ENCODE peak calls at places on chromosome 10, in seven cellular contexts. A is SK-N-SH, Y is HCT116, J is K562, X is GM12878, T is HepG2, M is H1. B is an unnamed sample.

GRCh38 chr10:88081457-88082054 is 218.1 kb downstream of the PTEN start:
- DNase-seq in A (no peak), Y (no peak), J (no peak), X (no peak), T (no peak), M (no peak), B (no peak)

GRCh38 chr10:21649441-21649872 is 115.4 kb downstream of the MLLT10 start:
- DNase-seq in A (no peak), Y (no peak), J (no peak), X (no peak), T (no peak), M (no peak), B (no peak)

GRCh38 chr10:103504181-103504783 is 10.8 kb downstream of the NEURL1 start:
- DNase-seq in A (peak), Y (peak), J (peak), X (peak), T (peak), M (no peak), B (no peak)

GRCh38 chr10:43230101-43230908 is 36.6 kb downstream of the RASGEF1A start:
- DNase-seq in A (no peak), Y (no peak), J (no peak), X (no peak), T (no peak), M (peak), B (no peak)

GRCh38 chr10:26697163-26697921 is at the start of gene PDSS1:
- DNase-seq in A (peak), Y (peak), J (peak), X (peak), T (peak), M (peak), B (peak)

GRCh38 chr10:76432274-76433012 is 1001.0 kb downstream of the LRMDA start:
- DNase-seq in A (peak), Y (no peak), J (no peak), X (no peak), T (no peak), M (no peak), B (peak)

GRCh38 chr10:100913470-100913865 is 705 bp downstream of the SLF2 start:
- DNase-seq in A (no peak), Y (no peak), J (no peak), X (no peak), T (no peak), M (no peak), B (no peak)

GRCh38 chr10:133117688-133118071 is 30.0 kb downstream of the ADGRA1 start:
- DNase-seq in A (no peak), Y (no peak), J (no peak), X (no peak), T (no peak), M (no peak), B (no peak)

GRCh38 chr10:99548041-99548530 is 15.3 kb downstream of the NKX2-3 start:
- DNase-seq in A (peak), Y (peak), J (no peak), X (no peak), T (peak), M (no peak), B (no peak)

DNA sequence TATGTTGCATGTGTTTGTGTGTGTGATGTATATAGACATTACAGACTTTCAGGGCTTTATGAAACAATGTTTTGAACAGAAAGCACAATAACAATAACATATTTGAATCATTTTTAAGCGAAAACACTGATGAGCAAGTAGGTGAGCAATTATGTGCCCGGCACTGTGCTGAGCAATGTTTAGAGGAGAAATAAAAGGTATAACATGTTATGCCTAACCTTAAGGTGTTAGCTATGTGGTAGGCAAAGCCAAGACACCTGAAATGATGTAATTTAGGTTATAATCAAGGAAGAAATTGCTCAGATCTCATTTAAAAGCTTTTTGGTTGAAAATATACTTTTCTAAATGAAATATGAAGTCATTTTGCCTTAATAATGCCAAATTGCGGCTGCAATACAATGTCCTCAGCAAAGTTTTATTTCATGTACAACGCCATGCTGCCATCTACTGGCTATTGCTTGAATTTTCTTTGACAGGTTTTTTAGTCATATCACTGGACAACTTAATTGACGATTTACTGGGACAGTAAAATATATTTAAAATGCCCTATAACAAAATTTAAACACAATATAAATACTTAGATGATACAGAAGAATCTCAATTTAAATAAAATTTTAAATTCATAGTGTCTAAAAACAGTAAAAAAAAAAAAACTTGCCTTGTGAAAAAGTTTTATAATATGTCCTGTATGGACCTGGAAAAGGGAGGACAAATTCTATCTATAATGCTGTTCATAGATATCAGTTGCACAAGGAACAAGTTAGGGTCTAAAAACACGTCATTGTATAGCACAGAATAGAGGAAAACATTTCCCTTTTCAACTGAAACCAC is 131.1 kb upstream of the CDK1 start:
- DNase-seq in A (peak), Y (peak), J (peak), X (peak), T (peak), M (no peak), B (peak)
- TF ChIP-seq JUND in A (no peak), Y (no peak), J (no peak), X (no peak), T (no peak), M (no peak), B (no peak)

DNA sequence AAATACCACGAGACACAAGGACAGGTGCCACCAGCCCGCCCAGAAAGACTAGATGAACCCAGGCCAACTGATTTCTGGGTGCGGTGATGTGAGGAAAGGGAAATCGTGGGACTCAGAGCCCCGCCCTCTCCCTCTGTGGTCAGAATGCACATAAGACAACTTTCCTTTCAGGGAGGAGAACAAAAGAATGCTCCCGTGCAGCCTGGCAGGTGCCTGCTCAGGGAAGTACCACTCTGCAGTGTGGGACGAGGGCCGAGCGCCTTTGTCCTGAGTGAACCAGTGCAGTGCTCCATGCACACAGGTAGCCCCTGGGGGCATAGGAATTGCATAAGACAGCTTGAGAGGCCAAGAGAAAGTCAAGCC is 119.5 kb downstream of the ABLIM1 start:
- DNase-seq in A (no peak), Y (no peak), J (no peak), X (no peak), T (no peak), M (peak), B (no peak)
- TF ChIP-seq JUND in A (no peak), Y (no peak), J (no peak), X (no peak), T (no peak), M (no peak), B (no peak)

DNA sequence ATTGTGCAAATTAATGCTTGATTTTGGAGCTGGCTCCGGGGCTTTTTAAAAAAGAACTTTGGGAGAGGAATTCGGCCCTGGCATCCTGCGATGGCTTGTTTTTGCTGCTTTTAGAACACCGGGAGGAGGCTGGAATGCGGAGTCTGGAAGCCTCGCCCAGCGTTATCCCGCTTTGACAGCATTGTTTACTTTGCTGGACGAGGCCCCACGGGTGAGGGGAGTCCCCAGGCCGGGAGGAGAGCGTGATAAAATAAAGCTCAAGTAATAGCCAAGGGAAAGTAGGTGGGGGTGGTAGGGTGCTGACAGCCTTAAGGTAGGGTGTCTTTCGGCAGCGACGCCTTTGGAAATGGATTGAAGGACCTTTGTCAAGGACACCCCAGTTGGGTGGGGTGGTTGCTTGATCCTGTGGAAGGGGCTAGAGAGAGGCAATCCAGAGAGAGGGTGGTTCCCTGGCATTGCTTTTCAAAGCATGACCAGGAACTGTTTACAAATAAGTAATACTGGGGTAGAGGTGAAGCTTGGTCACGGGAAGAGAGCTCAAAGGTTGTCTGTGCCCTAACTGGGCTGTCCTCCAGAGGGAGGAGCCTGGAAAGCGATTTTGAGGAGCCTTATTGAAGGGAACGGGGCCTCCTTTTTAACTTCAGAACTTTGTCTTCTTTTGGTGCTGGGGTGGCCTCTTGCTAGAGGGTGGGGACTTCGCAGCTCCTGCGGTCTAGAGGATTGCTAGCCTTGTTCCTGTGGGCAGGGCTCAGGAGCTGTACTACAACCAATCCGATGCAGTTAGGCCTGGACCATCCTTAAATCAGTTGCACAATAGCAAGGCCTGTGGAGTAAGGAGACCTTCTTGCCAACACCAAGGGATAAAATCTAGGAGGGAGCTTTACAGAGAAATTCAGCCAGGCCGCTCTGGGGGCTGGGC is 1.2 kb downstream of the EIF4EBP2 start:
- DNase-seq in A (peak), Y (no peak), J (peak), X (no peak), T (peak), M (no peak), B (peak)
- TF ChIP-seq JUND in A (no peak), Y (no peak), J (peak), X (no peak), T (no peak), M (no peak), B (no peak)

GRCh38 chr10:77889277-77889903 is 37.2 kb downstream of the DLG5 start:
- DNase-seq in A (no peak), Y (peak), J (peak), X (no peak), T (peak), M (no peak), B (peak)
- TF ChIP-seq JUND in A (no peak), Y (no peak), J (peak), X (no peak), T (peak), M (no peak), B (no peak)

GRCh38 chr10:44278669-44279337 is 106.1 kb downstream of the CXCL12 start:
- DNase-seq in A (peak), Y (no peak), J (no peak), X (no peak), T (no peak), M (no peak), B (no peak)
- TF ChIP-seq JUND in A (no peak), Y (no peak), J (no peak), X (no peak), T (no peak), M (no peak), B (no peak)

DNA sequence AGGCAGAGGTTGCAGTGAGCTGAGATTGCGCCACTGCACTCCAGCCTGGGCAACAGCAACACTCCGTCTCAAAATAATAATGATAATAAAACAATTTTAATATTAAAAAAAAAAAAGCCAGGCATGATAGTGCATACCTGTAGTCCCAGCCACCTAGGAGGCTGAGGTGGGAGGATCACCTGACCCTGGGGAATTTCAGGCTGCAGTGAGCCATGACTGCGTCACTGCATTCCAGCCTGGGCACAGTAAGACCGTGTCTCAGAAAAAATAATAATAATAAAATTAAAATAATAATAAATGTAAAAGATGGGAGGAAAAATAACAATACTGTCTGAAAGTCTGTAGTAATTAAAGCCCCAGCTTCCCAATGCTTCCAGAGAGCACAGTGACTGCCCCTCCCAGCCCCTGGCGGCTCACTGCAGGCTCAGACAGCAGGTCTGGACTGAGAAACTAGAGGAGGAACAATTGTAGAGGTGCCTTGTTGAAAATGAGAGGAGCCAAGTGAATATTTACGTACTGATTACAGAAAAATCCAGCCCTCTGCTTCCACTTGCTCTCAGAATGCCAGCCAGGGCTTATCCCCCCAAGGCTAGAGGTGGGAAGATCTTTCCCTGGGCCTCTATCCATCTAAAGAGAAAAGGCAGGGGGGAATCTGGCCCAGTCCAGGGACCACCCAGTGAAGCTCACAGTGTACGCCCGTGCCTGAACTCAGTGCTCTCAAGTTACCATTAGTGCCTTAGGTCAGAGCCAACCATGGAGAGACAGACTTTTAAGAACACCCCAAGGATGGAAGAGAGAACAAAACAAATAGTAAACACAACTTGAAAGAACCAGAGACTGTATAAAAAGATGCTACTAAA is 112.8 kb downstream of the PARD3 start:
- DNase-seq in A (no peak), Y (no peak), J (no peak), X (no peak), T (no peak), M (no peak), B (no peak)
- TF ChIP-seq JUND in A (no peak), Y (no peak), J (no peak), X (no peak), T (no peak), M (no peak), B (no peak)

GRCh38 chr10:12741255-12741915 is 260.1 kb downstream of the CCDC3 start:
- DNase-seq in A (no peak), Y (no peak), J (no peak), X (no peak), T (no peak), M (no peak), B (no peak)

GRCh38 chr10:12748186-12748585 is 253.3 kb downstream of the CCDC3 start:
- DNase-seq in A (no peak), Y (no peak), J (no peak), X (no peak), T (no peak), M (no peak), B (no peak)

DNA sequence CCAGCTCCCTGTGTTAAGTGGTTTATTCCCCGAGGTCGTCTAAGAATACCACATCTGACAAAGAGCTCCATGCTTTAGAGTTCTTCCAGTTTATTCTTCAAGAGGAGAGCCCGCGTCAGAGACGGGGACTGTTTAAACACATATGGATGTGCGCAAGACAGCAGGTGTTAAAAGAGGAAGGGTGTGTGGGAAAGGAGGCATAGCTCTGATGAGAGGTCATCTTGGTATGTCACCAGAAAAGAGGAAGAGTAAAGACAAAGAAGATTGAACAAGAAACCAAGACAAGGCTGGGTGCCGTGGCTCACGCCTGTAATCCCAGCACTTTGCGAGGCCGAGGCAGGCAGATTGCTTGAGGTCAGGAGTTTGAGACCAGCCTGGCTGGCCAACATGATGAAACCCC is 258.7 kb downstream of the CCDC3 start:
- DNase-seq in A (no peak), Y (no peak), J (no peak), X (peak), T (no peak), M (no peak), B (no peak)
- TF ChIP-seq JUND in A (no peak), Y (no peak), J (no peak), X (no peak), T (no peak), M (no peak), B (no peak)

DNA sequence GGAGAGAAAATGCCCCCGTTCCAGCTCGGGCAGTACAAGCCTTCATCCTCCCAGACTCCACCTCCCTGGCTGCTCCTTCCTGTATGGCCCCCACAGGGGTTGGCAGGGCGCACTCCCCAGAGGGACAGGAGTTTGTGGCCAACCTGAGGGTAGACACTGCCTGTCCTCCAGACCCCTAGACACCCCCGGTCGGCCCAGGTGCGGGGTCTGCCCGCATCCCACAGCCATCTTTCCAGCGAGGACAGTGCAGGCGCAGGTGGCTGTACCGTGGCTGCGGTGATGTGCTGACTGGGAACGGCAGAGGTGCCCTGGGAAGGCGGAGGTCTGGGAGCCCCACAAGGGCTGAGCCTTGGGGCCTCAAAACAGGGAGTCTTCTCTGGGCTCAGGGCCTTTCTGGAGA is 81.5 kb downstream of the LHPP start:
- DNase-seq in A (no peak), Y (no peak), J (no peak), X (no peak), T (no peak), M (no peak), B (no peak)
- TF ChIP-seq JUND in A (no peak), Y (no peak), J (no peak), X (no peak), T (no peak), M (no peak), B (no peak)

DNA sequence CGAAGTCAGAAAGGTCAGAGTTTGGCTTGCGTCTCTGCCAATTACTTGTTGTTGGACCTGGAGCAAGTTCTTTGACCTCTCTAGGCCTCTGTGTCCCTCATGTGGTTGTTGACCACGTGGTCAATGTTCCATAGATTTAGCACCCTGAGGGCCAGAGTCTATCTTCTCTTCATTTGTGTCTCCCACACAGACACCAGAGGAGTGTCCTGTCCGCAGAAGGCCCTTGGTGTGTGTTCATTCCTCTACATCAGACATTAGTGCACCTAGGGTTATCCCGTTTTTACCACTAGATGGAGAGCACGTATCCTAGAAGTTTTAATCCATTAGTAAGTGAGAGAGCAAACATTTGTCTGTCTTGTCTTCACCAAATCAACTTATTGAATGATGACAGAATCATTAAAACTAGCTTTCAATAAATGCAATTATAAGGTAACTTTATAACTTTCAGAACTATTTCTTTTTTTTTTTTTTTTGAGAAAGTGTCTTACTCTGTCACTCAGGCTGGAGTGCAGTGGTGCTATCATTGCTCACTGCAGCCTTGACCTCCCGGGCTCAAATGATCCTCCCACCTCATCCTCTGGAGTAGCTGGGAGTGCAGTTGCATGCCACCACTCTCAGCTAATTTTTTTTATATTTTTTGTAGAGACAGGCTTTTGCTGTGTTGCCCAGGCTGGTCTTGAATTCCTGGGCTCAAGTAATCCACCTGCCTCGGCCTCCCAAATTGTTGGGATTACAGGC is 122.5 kb upstream of the ANKRD1 start:
- DNase-seq in A (peak), Y (peak), J (peak), X (peak), T (peak), M (no peak), B (peak)
- TF ChIP-seq JUND in A (no peak), Y (no peak), J (no peak), X (no peak), T (no peak), M (no peak), B (no peak)

B was measured in T47D.